ENCODE peak calls at places on chromosomes 12 and 14, in seven cellular contexts. A, C, J, E, I, S and L are unnamed samples.

GRCh38 chr14:33908540-33909223 is 42.2 kb downstream of the EGLN3 start:
- DNase-seq in J (peak; percentile 75), C (no peak), S (no peak), I (no peak), A (no peak), E (no peak), L (no peak)

GRCh38 chr14:105477659-105478623 is 3.3 kb downstream of the CRIP2 start:
- DNase-seq in A (no peak), C (no peak), J (no peak), E (no peak), S (no peak), I (no peak), L (no peak)

GRCh38 chr12:57241556-57242310 is 9.3 kb downstream of the STAC3 start:
- DNase-seq in I (no peak), A (no peak), S (peak; percentile 32), E (no peak), J (no peak), C (no peak), L (no peak)

GRCh38 chr14:99173086-99173485 is 98.9 kb downstream of the BCL11B start:
- DNase-seq in I (no peak), E (peak; percentile 10), J (no peak), C (no peak), S (no peak), A (peak; percentile 40), L (no peak)

GRCh38 chr14:88554458-88555286 is at the start of gene PTPN21:
- DNase-seq in J (peak; percentile 83), S (peak; percentile 77), E (peak; percentile 77), A (peak; percentile 83), I (peak; percentile 68), C (peak; percentile 70), L (peak; percentile 64)

GRCh38 chr12:109811624-109811995 is 21.6 kb downstream of the TRPV4 start:
- DNase-seq in J (peak; percentile 41), I (no peak), A (no peak), S (no peak), C (no peak), E (no peak), L (no peak)

GRCh38 chr12:52839706-52840105 is 5.6 kb upstream of the KRT79 start:
- DNase-seq in E (peak; percentile 26), J (no peak), I (no peak), C (no peak), S (no peak), A (no peak), L (no peak)

GRCh38 chr12:19288603-19289244 is 150.6 kb upstream of the AEBP2 start:
- DNase-seq in C (peak; percentile 6), I (no peak), A (no peak), J (peak; percentile 48), E (no peak), S (peak; percentile 56), L (peak; percentile 44)

GRCh38 chr12:123546281-123546680 is 12.8 kb upstream of the RILPL1 start:
- DNase-seq in E (no peak), S (peak; percentile 23), J (peak; percentile 7), C (no peak), A (no peak), I (no peak), L (peak; percentile 40)

GRCh38 chr12:75480469-75480949 is at the start of gene GLIPR1:
- DNase-seq in A (no peak), C (no peak), S (peak; percentile 98), I (peak; percentile 83), E (no peak), J (peak; percentile 62), L (peak; percentile 99)

GRCh38 chr12:30985814-30986452 is 59.4 kb downstream of the TSPAN11 start:
- DNase-seq in A (peak; percentile 85), C (peak; percentile 38), I (peak; percentile 36), J (peak; percentile 70), S (peak; percentile 57), E (peak; percentile 85), L (peak; percentile 40)

GRCh38 chr14:62711351-62712023 is 333.8 kb downstream of the KCNH5 start:
- DNase-seq in A (no peak), S (no peak), J (no peak), C (no peak), I (no peak), E (no peak), L (no peak)

GRCh38 chr14:80172380-80173055 is 38.8 kb downstream of the DIO2 start:
- DNase-seq in S (no peak), I (no peak), E (no peak), J (no peak), C (no peak), A (no peak), L (peak; percentile 22)

GRCh38 chr14:49898485-49898884 is 5.6 kb downstream of the ARF6 start:
- DNase-seq in J (no peak), I (no peak), A (no peak), S (no peak), C (no peak), E (no peak), L (no peak)

DNA sequence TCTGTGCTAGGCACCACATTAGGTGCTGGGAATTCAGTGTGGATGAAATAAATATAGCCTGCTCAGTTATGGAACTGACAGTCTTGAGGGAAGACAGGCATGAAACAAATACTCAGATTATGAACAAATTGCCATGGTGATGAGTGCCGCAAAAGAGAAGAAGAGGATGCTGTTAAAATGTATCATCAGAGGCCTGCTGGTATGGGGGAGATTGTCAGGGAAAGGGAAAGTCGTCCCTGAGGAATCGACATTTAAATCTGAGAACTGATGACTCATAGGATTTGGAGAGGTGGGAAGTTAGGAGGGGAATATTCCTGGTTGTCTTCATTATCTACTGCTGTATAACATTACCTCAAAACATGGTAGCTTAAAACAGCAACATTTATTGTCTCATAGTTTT is 42.0 kb downstream of the PPP1R36 start:
- DNase-seq in I (no peak), J (no peak), S (peak; percentile 54), A (no peak), C (no peak), E (no peak), L (peak; percentile 43)
- H4K8ac ChIP-seq in I (no peak overlapping the region), J (no peak overlapping the region), S (no peak overlapping the region), A (no peak overlapping the region), C (no peak overlapping the region), E (no peak overlapping the region), L (no peak overlapping the region)

GRCh38 chr14:31668348-31668747 is 107.1 kb downstream of the NUBPL start:
- DNase-seq in J (no peak), I (no peak), C (no peak), E (no peak), A (no peak), S (no peak), L (no peak)

GRCh38 chr14:31677052-31677451 is 115.8 kb downstream of the NUBPL start:
- DNase-seq in I (no peak), J (no peak), C (no peak), A (no peak), E (no peak), S (no peak), L (no peak)

GRCh38 chr14:31678421-31679249 is 117.4 kb downstream of the NUBPL start:
- DNase-seq in C (no peak), J (no peak), S (no peak), A (no peak), I (no peak), E (no peak), L (no peak)

GRCh38 chr14:31677630-31678029 is 116.4 kb downstream of the NUBPL start:
- DNase-seq in C (no peak), E (no peak), I (no peak), S (no peak), A (no peak), J (no peak), L (no peak)

DNA sequence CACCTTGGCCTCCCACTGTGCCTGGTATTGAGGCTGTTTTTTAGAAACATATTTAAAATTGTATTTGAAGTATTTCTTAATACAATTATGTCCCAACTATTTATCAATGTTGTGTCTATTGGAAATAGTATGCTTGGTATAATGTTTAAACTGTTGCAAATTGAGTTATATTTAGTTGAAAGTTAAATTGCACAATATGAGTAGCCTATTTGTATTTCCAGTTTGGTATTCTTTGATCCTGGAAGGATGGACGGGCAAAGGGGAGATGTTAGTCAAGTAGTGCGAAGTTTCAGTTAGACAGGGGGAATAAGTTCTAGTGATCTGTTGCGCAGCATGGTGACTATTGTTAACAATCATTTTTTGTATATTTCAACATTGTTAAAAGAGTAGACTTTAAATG is 111.5 kb downstream of the NUBPL start:
- DNase-seq in C (no peak), A (no peak), J (no peak), I (no peak), S (no peak), E (no peak), L (no peak)
- H4K8ac ChIP-seq in C (no peak overlapping the region), A (no peak overlapping the region), J (no peak overlapping the region), I (no peak overlapping the region), S (no peak overlapping the region), E (no peak overlapping the region), L (no peak overlapping the region)

GRCh38 chr14:23469127-23469905 is at the start of gene NGDN:
- DNase-seq in C (peak; percentile 100), E (peak; percentile 97), A (peak; percentile 96), I (peak; percentile 98), S (peak; percentile 100), J (peak; percentile 100), L (peak; percentile 100)
- H4K8ac ChIP-seq in C (no peak within 1 kb of the TSS), E (no peak within 1 kb of the TSS), A (peak within 1 kb of the TSS; percentile 99), I (peak within 1 kb of the TSS; percentile 99), S (peak within 1 kb of the TSS; percentile 99), J (peak within 1 kb of the TSS; percentile 91), L (peak within 1 kb of the TSS; percentile 99)

GRCh38 chr12:113456199-113456598 is 15.5 kb downstream of the LHX5 start:
- DNase-seq in J (no peak), E (no peak), A (no peak), I (no peak), C (no peak), S (no peak), L (no peak)
- H4K8ac ChIP-seq in J (no peak overlapping the region), E (no peak overlapping the region), A (no peak overlapping the region), I (no peak overlapping the region), C (no peak overlapping the region), S (no peak overlapping the region), L (no peak overlapping the region)

DNA sequence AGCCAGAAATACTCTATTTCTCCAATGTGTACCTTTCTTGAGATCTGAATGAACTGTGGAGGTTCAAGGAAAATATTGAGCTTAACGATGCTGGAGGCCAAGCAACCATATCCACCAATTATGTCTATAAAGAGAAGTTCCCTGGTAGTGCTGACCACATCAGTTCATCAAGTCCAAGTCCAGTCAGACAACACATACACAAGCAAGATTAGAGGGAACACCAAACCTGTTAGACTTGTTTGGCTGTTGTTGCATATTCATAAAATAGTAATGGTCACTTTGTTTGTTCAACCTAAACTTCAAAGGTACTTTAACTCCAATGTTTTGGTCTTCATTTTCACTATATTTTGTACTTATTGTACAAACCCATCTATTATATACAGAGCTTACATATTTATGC is 81.6 kb downstream of the LMO3 start:
- DNase-seq in J (no peak), I (peak; percentile 2), S (no peak), C (no peak), A (no peak), E (no peak), L (no peak)
- H4K8ac ChIP-seq in J (no peak overlapping the region), I (no peak overlapping the region), S (no peak overlapping the region), C (no peak overlapping the region), A (no peak overlapping the region), E (no peak overlapping the region), L (peak overlapping the region; percentile 69)

DNA sequence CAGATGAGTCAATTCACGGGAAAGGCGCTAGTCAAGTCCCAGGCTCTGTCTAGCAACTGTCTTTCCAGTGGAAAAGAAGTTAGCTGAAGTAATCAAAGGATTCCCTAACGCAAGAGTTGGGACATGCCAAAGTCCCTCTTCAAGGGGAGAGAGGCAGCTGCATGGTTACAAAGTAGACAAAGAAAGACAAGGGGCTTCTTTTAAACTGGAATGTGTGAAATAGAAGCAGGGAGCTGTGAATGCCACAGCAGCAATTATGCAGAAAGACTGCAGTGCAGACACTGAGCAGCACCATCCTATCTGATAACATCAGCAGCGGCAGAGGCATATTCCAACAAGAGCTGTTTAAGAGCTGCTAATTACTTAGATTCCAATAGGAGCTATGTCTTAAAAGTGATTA is 12.5 kb upstream of the CIPC start:
- DNase-seq in C (peak; percentile 73), I (peak; percentile 76), A (no peak), J (peak; percentile 99), E (no peak), S (peak; percentile 50), L (no peak)
- H4K8ac ChIP-seq in C (no peak overlapping the region), I (peak overlapping the region; percentile 57), A (no peak overlapping the region), J (no peak overlapping the region), E (no peak overlapping the region), S (no peak overlapping the region), L (no peak overlapping the region)